ENCODE peak calls at places on chromosomes 5 and 9, in five cellular contexts. J is upper lobe of left lung, U is breast epithelium, W is heart left ventricle, G is neural progenitor cell. X is an unnamed sample.
A peak's percentile ranks its signal among the peaks of the same experiment; 100 is the strongest.

GRCh38 chr9:3256571-3256970 is 269.2 kb downstream of the RFX3 start:
- DNase-seq in G (no peak), U (no peak), W (no peak), J (no peak), X (no peak)

GRCh38 chr5:140338336-140338735 is 8.1 kb downstream of the HBEGF start:
- DNase-seq in J (no peak), W (no peak), G (no peak), U (no peak), X (no peak)

GRCh38 chr9:101566904-101567724 is 27.7 kb downstream of the PPP3R2 start:
- DNase-seq in W (no peak), J (no peak), U (no peak), G (peak; percentile 45), X (no peak)

GRCh38 chr5:87405472-87406155 is 7.1 kb downstream of the CCNH start:
- DNase-seq in U (no peak), G (no peak), J (no peak), W (no peak), X (no peak)

GRCh38 chr5:41296066-41296465 is 82.7 kb upstream of the C6 start:
- DNase-seq in W (no peak), J (no peak), U (no peak), G (no peak), X (no peak)

GRCh38 chr9:133455936-133456335 is 3.8 kb upstream of the CACFD1 start:
- DNase-seq in J (no peak), W (no peak), U (no peak), G (no peak), X (no peak)

GRCh38 chr9:31730398-31730797 is 654.0 kb upstream of the ACO1 start:
- DNase-seq in W (no peak), G (no peak), J (peak; percentile 12), U (no peak), X (no peak)

GRCh38 chr9:35904966-35905781 is 828 bp upstream of the HRCT1 start:
- DNase-seq in G (no peak), U (no peak), W (no peak), J (no peak), X (no peak)

GRCh38 chr5:37448941-37449340 is 69.8 kb downstream of the WDR70 start:
- DNase-seq in J (no peak), U (no peak), W (no peak), G (no peak), X (no peak)

GRCh38 chr5:137336565-137337120 is 162.5 kb downstream of the SPOCK1 start:
- DNase-seq in U (no peak), G (no peak), J (no peak), W (no peak), X (no peak)

GRCh38 chr9:111604054-111604615 is 4.7 kb upstream of the PTGR1 start:
- DNase-seq in G (peak; percentile 15), U (no peak), W (no peak), J (no peak), X (no peak)

GRCh38 chr5:72379936-72380335 is 59.8 kb downstream of the PTCD2 start:
- DNase-seq in W (no peak), J (no peak), U (no peak), G (no peak), X (no peak)

GRCh38 chr5:27403248-27403882 is 365.0 kb upstream of the CDH9 start:
- DNase-seq in U (no peak), G (no peak), J (no peak), W (no peak), X (no peak)

GRCh38 chr5:122076669-122077450 is 1.2 kb downstream of the LOX start:
- DNase-seq in J (peak; percentile 84), W (peak; percentile 52), U (peak; percentile 69), G (peak; percentile 82), X (no peak)

GRCh38 chr9:79639354-79639753 is 67.6 kb downstream of the TLE4 start:
- DNase-seq in U (no peak), G (no peak), W (no peak), J (no peak), X (no peak)

GRCh38 chr5:76544268-76544926 is 78.8 kb downstream of the F2RL2 start:
- DNase-seq in J (no peak), G (peak; percentile 60), U (no peak), W (no peak), X (no peak)

GRCh38 chr5:41410307-41410706 is 100.1 kb downstream of the PLCXD3 start:
- DNase-seq in W (no peak), J (peak; percentile 22), G (no peak), U (no peak), X (no peak)

GRCh38 chr5:7391688-7392400 is 4.1 kb upstream of the ADCY2 start:
- DNase-seq in U (no peak), G (no peak), J (no peak), W (no peak), X (no peak)

GRCh38 chr5:69502375-69503143 is 10.0 kb downstream of the OCLN start:
- DNase-seq in U (no peak), G (no peak), W (no peak), J (no peak), X (no peak)

GRCh38 chr9:129197978-129198736 is 20.1 kb upstream of the IER5L start:
- DNase-seq in J (no peak), U (peak; percentile 45), G (no peak), W (peak; percentile 57), X (no peak)

GRCh38 chr5:176901260-176902101 is 2.3 kb upstream of the HK3 start:
- DNase-seq in W (no peak), J (no peak), U (peak; percentile 6), G (no peak), X (no peak)

GRCh38 chr5:10673407-10673806 is 87.6 kb downstream of the DAP start:
- DNase-seq in W (no peak), J (no peak), U (no peak), G (no peak), X (no peak)

GRCh38 chr5:83827111-83827541 is 106.5 kb upstream of the HAPLN1 start:
- DNase-seq in W (no peak), J (no peak), G (no peak), U (no peak), X (no peak)

GRCh38 chr5:179124853-179125788 is 64.9 kb downstream of the ZNF354C start:
- DNase-seq in G (no peak), W (no peak), J (peak; percentile 68), U (no peak), X (no peak)

GRCh38 chr9:108078823-108079222 is 589.3 kb upstream of the KLF4 start:
- DNase-seq in W (no peak), J (no peak), G (no peak), U (no peak), X (no peak)

GRCh38 chr9:107948601-107949000 is 459.0 kb upstream of the KLF4 start:
- DNase-seq in G (no peak), J (no peak), U (no peak), W (no peak), X (no peak)

GRCh38 chr5:111854196-111854595 is 97.2 kb upstream of the NREP start:
- DNase-seq in U (no peak), G (peak; percentile 10), J (no peak), W (no peak), X (no peak)

GRCh38 chr5:133234273-133234672 is 182.5 kb downstream of the HSPA4 start:
- DNase-seq in U (no peak), G (no peak), J (no peak), W (no peak), X (no peak)

GRCh38 chr9:111720170-111720569 is 58.8 kb downstream of the GNG10 start:
- DNase-seq in J (no peak), W (no peak), G (no peak), U (no peak), X (no peak)

GRCh38 chr5:88661870-88662207 is 221.1 kb downstream of the MEF2C start:
- DNase-seq in U (no peak), J (no peak), W (no peak), G (no peak), X (no peak)
- H3K4me3 ChIP-seq in U (no peak overlapping the region), J (no peak overlapping the region), W (no peak overlapping the region), G (peak overlapping the region; percentile 58), X (no peak overlapping the region)

DNA sequence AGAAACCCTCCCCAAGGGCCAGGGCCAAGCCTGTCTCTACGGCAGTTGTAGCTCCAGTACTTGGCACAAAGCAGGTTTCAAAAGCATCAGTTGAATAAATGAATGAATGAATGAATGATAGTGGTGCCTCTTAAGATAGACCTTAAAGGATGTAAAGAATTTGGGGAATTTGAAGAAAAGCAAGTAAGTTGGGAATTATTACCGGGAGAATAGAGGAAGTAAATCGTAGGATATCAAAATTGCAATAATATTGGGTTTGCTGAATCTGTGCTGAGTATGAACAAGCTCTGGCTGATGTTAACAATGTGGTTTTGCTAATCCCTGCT is 160.8 kb upstream of the SHB start:
- DNase-seq in W (no peak), U (no peak), J (no peak), G (no peak), X (no peak)
- H3K27me3 ChIP-seq in W (no peaks in the 10 kb centered on the region), U (no peaks in the 10 kb centered on the region), J (no peaks in the 10 kb centered on the region), G (peaks cover 18% of the 10 kb centered on the region), X (peaks cover 1% of the 10 kb centered on the region)

GRCh38 chr9:113709721-113710120 is 166.4 kb upstream of the ZNF618 start:
- DNase-seq in W (no peak), J (no peak), G (no peak), U (no peak), X (no peak)
- TF ChIP-seq CTCF in W (no peak), J (no peak), G (no peak), U (no peak), X (no peak)

DNA sequence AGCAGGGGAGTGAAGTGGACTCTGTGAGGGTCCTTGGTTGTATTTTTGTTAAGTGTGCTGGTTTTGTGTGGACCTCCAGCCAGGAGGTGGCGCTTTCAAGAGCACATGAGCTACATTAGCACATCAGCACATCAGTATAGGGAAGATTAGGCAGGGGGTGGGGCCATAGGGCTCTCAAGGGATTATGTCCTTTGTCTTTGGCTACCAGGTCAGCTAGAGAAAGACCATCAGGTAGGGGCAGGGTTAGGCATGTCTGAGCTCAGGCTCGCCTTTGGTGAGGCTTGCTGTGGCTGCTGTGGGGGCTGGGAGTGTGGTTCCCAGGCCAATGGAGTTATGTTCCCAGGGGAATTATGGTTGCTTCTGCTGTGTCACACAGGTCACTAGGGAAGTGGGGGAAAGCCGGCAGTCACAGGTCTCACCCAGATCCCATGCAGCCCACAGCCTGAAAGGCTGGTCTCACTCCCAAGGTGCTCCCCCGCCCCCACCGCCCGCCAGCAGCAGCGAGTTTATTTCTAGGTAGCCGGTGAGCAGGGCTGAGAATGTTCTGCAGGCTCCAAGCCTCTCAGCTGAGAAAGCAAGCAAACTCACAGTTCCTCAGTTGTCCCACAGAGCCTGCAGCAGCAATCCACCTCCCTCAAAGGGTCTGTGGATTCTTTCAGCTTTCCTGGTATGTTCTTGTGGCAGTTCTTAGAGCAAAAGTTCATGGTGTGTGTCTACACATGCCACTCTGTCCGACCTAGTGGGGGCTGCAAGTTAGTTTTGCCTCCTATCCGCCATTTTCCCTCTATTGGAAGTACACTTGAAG is 13.7 kb downstream of the OR1J1 start:
- DNase-seq in G (peak; percentile 29), U (no peak), J (peak; percentile 68), W (no peak), X (no peak)
- H3K4me3 ChIP-seq in G (no peak overlapping the region), U (peak overlapping the region; percentile 60), J (no peak overlapping the region), W (peak overlapping the region; percentile 54), X (no peak overlapping the region)

GRCh38 chr5:88883566-88884434 is 816 bp upstream of the MEF2C start:
- DNase-seq in W (peak; percentile 83), G (peak; percentile 81), U (peak; percentile 43), J (peak; percentile 90), X (no peak)
- H3K27me3 ChIP-seq in W (no peaks in the 10 kb centered on the region), G (peaks cover 84% of the 10 kb centered on the region), U (no peaks in the 10 kb centered on the region), J (no peaks in the 10 kb centered on the region), X (no peaks in the 10 kb centered on the region)